ENCODE peak calls at places on chromosomes 12 and 14, in nine cellular contexts. T, M, Y, B, X, R, O, Z and E are unnamed samples.

GRCh38 chr12:106953352-106954260 is 2.1 kb upstream of the TMEM263 start:
- DNase-seq in M (peak), X (no peak), Z (no peak), T (no peak), O (no peak), Y (no peak), B (no peak), R (no peak), E (no peak)

GRCh38 chr12:105814283-105814682 is 324.5 kb downstream of the NUAK1 start:
- DNase-seq in T (no peak), Z (no peak), R (no peak), X (no peak), M (no peak), Y (no peak), B (no peak), O (no peak), E (no peak)

GRCh38 chr12:122891661-122892525 is 4.0 kb downstream of the VPS37B start:
- DNase-seq in T (peak), B (peak), Z (peak), M (peak), R (peak), O (peak), Y (no peak), X (peak), E (no peak)

GRCh38 chr14:34062353-34062973 is 111.6 kb upstream of the EGLN3 start:
- DNase-seq in Z (no peak), T (no peak), M (no peak), O (no peak), B (no peak), R (no peak), X (no peak), Y (no peak), E (no peak)

GRCh38 chr14:31930070-31930469 is 147.0 kb upstream of the ARHGAP5 start:
- DNase-seq in Y (no peak), X (no peak), B (no peak), O (no peak), M (no peak), Z (no peak), T (no peak), R (no peak), E (no peak)

GRCh38 chr12:93060666-93061413 is 131.7 kb upstream of the EEA1 start:
- DNase-seq in Y (no peak), Z (peak), X (peak), M (peak), O (no peak), B (peak), R (peak), T (no peak), E (no peak)

GRCh38 chr14:79443602-79444001 is 767.7 kb downstream of the DIO2 start:
- DNase-seq in Y (no peak), T (no peak), Z (no peak), O (no peak), X (no peak), R (no peak), M (no peak), B (no peak), E (no peak)

GRCh38 chr12:92953747-92954146 is 24.7 kb upstream of the EEA1 start:
- DNase-seq in X (no peak), O (peak), M (no peak), B (no peak), T (no peak), Y (no peak), Z (no peak), R (no peak), E (no peak)

GRCh38 chr14:76923422-76924362 is 97.5 kb downstream of the LRRC74A start:
- DNase-seq in M (no peak), Y (no peak), O (no peak), Z (no peak), T (no peak), B (no peak), X (no peak), R (no peak), E (no peak)

GRCh38 chr14:90294872-90295271 is 36.9 kb downstream of the NRDE2 start:
- DNase-seq in Y (no peak), O (no peak), R (no peak), X (no peak), T (no peak), B (no peak), M (no peak), Z (no peak), E (no peak)

GRCh38 chr12:112506513-112507166 is 87.9 kb downstream of the PTPN11 start:
- DNase-seq in R (no peak), T (no peak), X (no peak), O (no peak), B (no peak), Z (no peak), M (no peak), Y (no peak), E (no peak)

DNA sequence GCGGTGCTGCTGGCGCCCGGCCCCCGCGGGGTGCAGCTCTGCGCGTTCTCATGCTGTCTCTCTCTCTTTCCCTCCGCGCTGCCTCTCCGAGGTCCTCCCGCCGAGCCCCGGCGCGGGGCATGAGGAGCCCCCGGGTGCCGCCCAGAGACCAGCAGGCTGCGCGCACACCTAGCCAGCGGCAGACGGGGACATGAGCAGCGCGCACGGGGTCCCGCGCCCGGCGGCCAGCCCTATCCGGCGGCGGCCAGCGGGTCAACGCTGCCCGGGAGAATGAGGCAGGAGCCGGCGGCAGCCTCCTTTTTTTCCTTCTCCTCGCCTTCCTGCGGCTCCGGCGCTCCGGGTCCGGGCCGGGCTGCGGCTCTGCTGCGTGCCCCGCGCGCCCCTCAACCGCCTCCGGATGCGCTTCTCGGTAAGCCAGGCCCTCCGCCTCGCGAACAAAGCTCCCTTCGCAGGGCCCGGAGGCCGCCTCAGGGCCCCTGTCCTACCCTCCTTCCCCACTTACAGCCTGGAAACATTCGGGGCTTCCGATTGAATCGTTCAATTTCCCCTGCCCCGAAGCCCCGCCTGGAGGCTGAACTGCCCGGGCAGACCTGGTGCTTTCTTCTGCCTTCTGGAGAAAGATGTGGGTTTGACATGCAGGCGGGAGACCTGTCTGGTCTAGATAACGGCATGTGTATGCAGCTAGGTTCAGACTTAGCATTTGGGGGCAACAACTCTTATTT is at the start of gene TUNAR:
- DNase-seq in M (no peak), R (no peak), Y (no peak), T (no peak), X (peak), B (no peak), O (no peak), Z (no peak), E (no peak)
- H3K4me3 ChIP-seq in M (no peak), R (no peak), Y (peak), T (no peak), X (peak), B (no peak), O (no peak), Z (no peak), E (no peak)

GRCh38 chr12:53223391-53224267 is 8.4 kb downstream of the RARG start:
- DNase-seq in M (peak), Z (peak), B (peak), X (peak), R (peak), O (no peak), T (no peak), Y (no peak), E (no peak)
- H3K4me3 ChIP-seq in M (no peak), Z (peak), B (no peak), X (no peak), R (no peak), O (no peak), T (no peak), Y (no peak), E (no peak)

GRCh38 chr12:30764251-30764650 is 9.5 kb upstream of the CAPRIN2 start:
- DNase-seq in X (no peak), M (no peak), Y (no peak), Z (no peak), B (no peak), T (no peak), R (no peak), O (no peak), E (no peak)

GRCh38 chr12:30774599-30774998 is 19.8 kb upstream of the CAPRIN2 start:
- DNase-seq in Y (no peak), M (no peak), T (no peak), X (no peak), B (no peak), Z (no peak), R (no peak), O (no peak), E (no peak)

GRCh38 chr12:30769802-30770201 is 15.1 kb upstream of the CAPRIN2 start:
- DNase-seq in M (no peak), O (no peak), X (no peak), R (no peak), T (no peak), Z (no peak), Y (no peak), B (no peak), E (no peak)
- H3K4me3 ChIP-seq in M (no peak), O (no peak), X (no peak), R (no peak), T (no peak), Z (no peak), Y (no peak), B (no peak), E (no peak)

DNA sequence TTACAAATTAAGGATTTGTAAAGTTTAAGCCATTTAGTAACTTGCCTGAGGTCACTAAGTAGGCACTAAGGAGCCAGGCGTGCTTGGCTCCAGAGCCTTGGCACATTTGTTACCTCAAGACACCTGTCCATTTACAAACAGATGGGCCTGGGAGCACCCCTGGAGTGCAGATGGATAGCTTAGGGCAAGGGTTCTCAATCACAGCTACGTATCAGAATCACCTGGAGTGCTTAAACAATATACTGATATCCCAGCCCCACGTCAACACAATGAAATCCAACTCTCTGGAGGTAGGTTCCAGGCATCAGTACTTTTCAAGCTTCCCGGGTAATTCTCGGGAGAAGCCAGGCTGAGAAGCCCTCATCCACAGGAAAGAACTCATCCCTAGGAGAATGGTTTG is 45.4 kb downstream of the SLC8A3 start:
- DNase-seq in Y (no peak), X (no peak), M (no peak), Z (no peak), O (no peak), T (no peak), R (no peak), B (no peak), E (no peak)
- H3K4me3 ChIP-seq in Y (no peak), X (no peak), M (no peak), Z (no peak), O (no peak), T (no peak), R (no peak), B (no peak), E (no peak)

GRCh38 chr12:47636908-47637780 is 68.7 kb downstream of the RPAP3 start:
- DNase-seq in M (no peak), Z (peak), T (peak), B (peak), Y (peak), O (peak), R (peak), X (peak), E (peak)
- H3K4me3 ChIP-seq in M (no peak), Z (no peak), T (no peak), B (no peak), Y (no peak), O (no peak), R (no peak), X (no peak), E (no peak)

GRCh38 chr12:131233737-131234474 is 280.2 kb downstream of the ADGRD1 start:
- DNase-seq in R (no peak), M (no peak), X (no peak), B (no peak), Z (no peak), O (no peak), Y (no peak), T (no peak), E (no peak)
- H3K4me3 ChIP-seq in R (no peak), M (no peak), X (no peak), B (no peak), Z (no peak), O (no peak), Y (no peak), T (no peak), E (no peak)